ENCODE peak calls at places on chromosome 1, in five cellular contexts. D is fibroblast of lung, W is K562, N is MM.1S, Y is hepatocyte. O is an unnamed sample. For H3K4me1, the result is how much of the 10 kb centered on the place peaks cover.

GRCh38 chr1:110829955-110830553 is 42.9 kb upstream of the CD53 start:
- DNase-seq in D (peak), W (peak), N (peak), Y (peak), O (peak)

GRCh38 chr1:237492359-237492758 is 398.4 kb downstream of the ZP4 start:
- DNase-seq in D (no peak), W (no peak), N (no peak), Y (no peak), O (peak)

GRCh38 chr1:208231929-208232360 is 12.2 kb downstream of the PLXNA2 start:
- DNase-seq in D (peak), W (no peak), N (no peak), Y (no peak), O (no peak)

GRCh38 chr1:160837558-160838205 is 25.0 kb downstream of the CD244 start:
- DNase-seq in D (no peak), W (no peak), N (peak), Y (no peak), O (peak)

GRCh38 chr1:172298146-172298545 is 122.3 kb upstream of the C1orf105 start:
- DNase-seq in D (no peak), W (no peak), N (no peak), Y (no peak), O (no peak)

GRCh38 chr1:207793327-207793726 is 41.5 kb downstream of the CD46 start:
- DNase-seq in D (no peak), W (no peak), N (no peak), Y (no peak), O (no peak)

GRCh38 chr1:194342484-194343262 is 1156.3 kb upstream of the B3GALT2 start:
- DNase-seq in D (no peak), W (no peak), N (no peak), Y (no peak), O (peak)

GRCh38 chr1:78255849-78256248 is 210.1 kb downstream of the GIPC2 start:
- DNase-seq in D (no peak), W (no peak), N (no peak), Y (no peak), O (no peak)

GRCh38 chr1:202158810-202159533 is 1.4 kb downstream of the PTPN7 start:
- DNase-seq in D (no peak), W (peak), N (peak), Y (no peak), O (no peak)

GRCh38 chr1:107526524-107527198 is 385.8 kb downstream of the NTNG1 start:
- DNase-seq in D (no peak), W (no peak), N (no peak), Y (peak), O (no peak)

GRCh38 chr1:29900727-29901126 is 664.4 kb downstream of the PTPRU start:
- DNase-seq in D (no peak), W (no peak), N (no peak), Y (no peak), O (no peak)

GRCh38 chr1:25565188-25565591 is 21.8 kb downstream of the LDLRAP1 start:
- DNase-seq in D (peak), W (no peak), N (peak), Y (no peak), O (no peak)

GRCh38 chr1:243834130-243834529 is 15.9 kb downstream of the AKT3 start:
- DNase-seq in D (no peak), W (no peak), N (no peak), Y (no peak), O (no peak)

GRCh38 chr1:38772953-38773352 is 86.6 kb downstream of the RRAGC start:
- DNase-seq in D (no peak), W (no peak), N (no peak), Y (no peak), O (no peak)

GRCh38 chr1:46420533-46420915 is 26.4 kb downstream of the FAAH start:
- DNase-seq in D (no peak), W (peak), N (no peak), Y (no peak), O (no peak)

GRCh38 chr1:170168263-170168662 is 22.5 kb downstream of the NTMT2 start:
- DNase-seq in D (peak), W (no peak), N (peak), Y (no peak), O (peak)

GRCh38 chr1:205077158-205077933 is 6.9 kb downstream of the TMEM81 start:
- DNase-seq in D (no peak), W (no peak), N (no peak), Y (no peak), O (no peak)

GRCh38 chr1:62687903-62688686 is at the start of gene DOCK7:
- DNase-seq in D (peak), W (peak), N (peak), Y (peak), O (peak)

DNA sequence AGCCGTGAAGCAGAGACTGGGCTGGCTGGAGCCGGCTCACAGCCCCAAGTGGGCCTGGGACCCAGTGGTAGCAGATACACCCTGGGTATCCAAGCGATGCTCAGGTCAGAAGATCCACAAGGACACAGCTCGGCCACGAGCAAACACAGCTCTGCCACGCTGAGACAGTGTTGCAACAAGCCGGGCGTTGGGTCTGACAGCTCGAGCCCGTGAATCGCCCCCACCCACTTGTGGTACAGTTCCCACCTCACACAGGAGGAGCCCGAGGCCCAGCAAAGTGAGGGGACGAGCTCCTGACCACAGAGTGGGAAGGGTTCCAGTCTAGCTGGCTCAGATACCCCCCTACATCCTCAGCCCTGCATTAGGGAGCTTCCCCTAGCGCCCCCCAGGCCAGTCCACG is 8.9 kb upstream of the PRKCZ start:
- DNase-seq in D (no peak), W (no peak), N (no peak), Y (no peak), O (no peak)
- TF ChIP-seq EZH2 in D (no peak), W (no peak), N (no peak), Y (no peak), O (no peak)

GRCh38 chr1:235161685-235162327 is 756 bp upstream of the RBM34 start:
- DNase-seq in D (no peak), W (no peak), N (no peak), Y (no peak), O (no peak)
- H3K4me1 ChIP-seq in D (under half), W (under half), N (under half), Y (under half), O (under half)

DNA sequence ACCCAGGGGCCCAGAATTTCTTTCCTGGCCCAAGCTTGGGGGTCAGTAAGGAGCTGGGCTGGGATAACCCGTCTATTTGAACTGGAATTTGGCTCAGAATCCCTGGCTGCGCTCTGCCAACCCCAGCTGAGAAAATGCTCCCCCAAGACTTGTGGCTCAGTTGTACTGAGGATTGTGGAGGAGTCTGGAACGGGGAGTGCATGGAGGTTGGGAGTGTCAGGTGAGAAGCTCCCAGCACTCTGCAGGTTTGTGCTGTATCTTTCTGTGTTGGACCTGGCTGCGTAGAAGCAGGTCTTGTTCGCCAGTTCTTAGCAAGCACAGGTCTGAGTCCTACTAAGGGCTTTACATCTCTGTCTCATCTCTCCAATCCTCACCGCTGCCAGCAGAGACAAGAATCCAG is 1.6 kb downstream of the TCEA3 start:
- DNase-seq in D (no peak), W (no peak), N (no peak), Y (no peak), O (no peak)
- TF ChIP-seq EZH2 in D (no peak), W (no peak), N (no peak), Y (no peak), O (no peak)

DNA sequence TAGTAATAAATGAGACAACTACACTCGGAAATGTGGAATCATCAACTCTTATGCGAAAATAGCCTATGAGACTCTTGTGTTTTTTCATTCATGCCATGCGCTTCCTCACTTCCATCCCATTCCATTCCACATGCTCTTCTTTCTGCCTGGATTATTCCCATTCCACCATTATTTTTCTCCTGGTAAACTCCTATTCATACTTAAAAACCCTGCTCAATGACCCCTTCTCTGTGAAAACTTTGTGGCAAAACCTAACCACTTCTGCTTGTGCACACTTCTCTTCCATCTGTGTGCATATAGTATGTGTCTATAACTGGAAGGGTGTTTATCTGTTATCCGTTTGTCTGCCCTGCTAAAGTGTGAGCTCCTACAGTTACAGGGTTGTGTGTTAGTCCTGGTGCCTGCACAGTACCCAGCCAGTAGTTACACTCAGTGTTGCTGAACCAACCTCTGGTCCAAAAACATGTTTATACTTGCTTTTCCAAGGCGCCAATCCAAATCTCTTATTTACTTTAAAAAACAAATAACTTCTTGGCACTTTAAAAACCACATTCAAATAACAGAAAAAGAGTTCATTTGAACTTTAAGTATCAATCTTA is 10.7 kb downstream of the EPHX1 start:
- DNase-seq in D (peak), W (no peak), N (no peak), Y (no peak), O (no peak)
- H3K4me1 ChIP-seq in D (under half), W (under half), N (under half), Y (under half), O (under half)

GRCh38 chr1:94237291-94238226 is at the start of gene ARHGAP29:
- DNase-seq in D (peak), W (peak), N (peak), Y (peak), O (peak)
- TF ChIP-seq EZH2 in D (no peak), W (no peak), N (no peak), Y (no peak), O (no peak)

DNA sequence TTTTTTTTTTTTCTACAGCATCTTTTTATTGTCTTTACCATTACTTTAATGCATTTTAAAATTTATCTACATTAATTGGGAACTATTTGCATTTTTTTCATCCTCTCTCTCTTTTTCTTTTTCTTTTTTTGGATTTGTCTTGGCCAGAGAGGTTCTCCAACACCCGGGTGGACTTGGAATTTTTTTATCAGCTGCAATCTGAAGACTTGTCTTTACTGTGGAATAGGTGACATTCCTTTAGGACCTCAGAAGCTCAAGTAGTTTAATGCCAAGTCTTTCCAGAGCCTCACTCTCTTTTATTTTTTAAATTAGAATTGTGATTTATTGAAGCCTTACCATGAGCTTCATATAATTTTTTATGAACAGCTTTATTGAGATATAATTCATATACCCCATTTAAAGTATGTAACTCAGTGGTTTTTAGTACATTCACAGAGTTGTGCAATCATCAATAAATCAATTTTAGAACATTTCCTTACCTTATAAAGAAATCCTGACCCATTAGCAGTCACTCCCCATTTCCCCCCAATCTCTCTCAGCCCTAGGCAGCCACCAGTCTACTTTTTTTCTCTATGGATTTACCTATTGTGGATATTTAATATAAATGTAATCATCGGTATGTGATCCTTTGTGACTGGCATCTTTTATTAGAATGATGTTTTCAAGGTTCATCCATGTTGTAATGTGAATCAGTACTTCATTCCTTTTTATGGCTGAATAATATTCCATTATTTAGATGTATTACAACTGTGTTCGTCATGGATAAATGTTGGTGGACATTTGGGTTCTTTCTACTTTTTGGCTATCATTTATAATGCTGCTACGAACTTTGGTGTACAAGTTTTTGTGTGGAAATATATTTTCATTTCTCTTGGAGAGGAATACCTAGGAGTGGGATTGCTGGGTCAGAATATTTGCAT is 6.2 kb downstream of the TUFT1 start:
- DNase-seq in D (no peak), W (no peak), N (peak), Y (no peak), O (no peak)
- H3K4me1 ChIP-seq in D (under half), W (under half), N (under half), Y (under half), O (under half)

O was measured in A673.